ENCODE peak calls at places on chromosomes 5 and 9, in nine cellular contexts. H, T, V, W, B, J, G, C and Z are unnamed samples.
A peak's percentile ranks its signal among the peaks of the same experiment; 100 is the strongest.

GRCh38 chr9:135714242-135715055 is 12.5 kb downstream of the KCNT1 start:
- DNase-seq in H (peak; percentile 78), T (no peak), V (no peak), W (no peak), B (no peak), J (no peak), G (no peak), C (no peak), Z (no peak)

GRCh38 chr9:130150779-130151381 is 21.3 kb upstream of the NCS1 start:
- DNase-seq in H (no peak), T (no peak), V (no peak), W (no peak), B (no peak), J (no peak), G (no peak), C (no peak), Z (peak; percentile 34)

GRCh38 chr5:179504600-179505396 is 45.6 kb upstream of the RUFY1 start:
- DNase-seq in H (no peak), T (no peak), V (no peak), W (no peak), B (no peak), J (no peak), G (no peak), C (no peak), Z (no peak)

GRCh38 chr5:120550358-120550757 is 86.3 kb downstream of the PRR16 start:
- DNase-seq in H (no peak), T (no peak), V (no peak), W (no peak), B (no peak), J (no peak), G (no peak), C (no peak), Z (no peak)

GRCh38 chr9:77176686-77177142 is 620 bp upstream of the VPS13A start:
- DNase-seq in H (no peak), T (no peak), V (no peak), W (no peak), B (no peak), J (no peak), G (no peak), C (no peak), Z (no peak)

GRCh38 chr5:157046041-157046440 is 12.9 kb downstream of the HAVCR1 start:
- DNase-seq in H (no peak), T (no peak), V (peak; percentile 98), W (no peak), B (no peak), J (peak; percentile 60), G (no peak), C (peak; percentile 84), Z (peak; percentile 14)

GRCh38 chr5:75037106-75037505 is 15.3 kb downstream of the GCNT4 start:
- DNase-seq in H (no peak), T (peak; percentile 45), V (peak; percentile 90), W (peak; percentile 49), B (no peak), J (peak; percentile 52), G (peak; percentile 51), C (no peak), Z (peak; percentile 70)

GRCh38 chr9:135222991-135223760 is 135.7 kb downstream of the OLFM1 start:
- DNase-seq in H (no peak), T (no peak), V (no peak), W (no peak), B (no peak), J (no peak), G (no peak), C (peak; percentile 59), Z (no peak)

GRCh38 chr5:16856531-16856930 is 79.6 kb downstream of the MYO10 start:
- DNase-seq in H (no peak), T (no peak), V (peak; percentile 77), W (no peak), B (no peak), J (no peak), G (peak; percentile 21), C (no peak), Z (peak; percentile 60)

GRCh38 chr9:4262735-4263141 is 37.1 kb downstream of the GLIS3 start:
- DNase-seq in H (no peak), T (peak; percentile 77), V (peak; percentile 94), W (no peak), B (no peak), J (peak; percentile 51), G (peak; percentile 58), C (no peak), Z (peak; percentile 89)

GRCh38 chr5:173633304-173633703 is 16.9 kb upstream of the BOD1 start:
- DNase-seq in H (no peak), T (no peak), V (no peak), W (no peak), B (no peak), J (no peak), G (no peak), C (no peak), Z (no peak)

GRCh38 chr9:20339611-20340010 is 282.7 kb downstream of the MLLT3 start:
- DNase-seq in H (no peak), T (no peak), V (no peak), W (no peak), B (no peak), J (no peak), G (no peak), C (no peak), Z (no peak)

GRCh38 chr9:109270441-109270840 is 50.4 kb downstream of the EPB41L4B start:
- DNase-seq in H (no peak), T (no peak), V (no peak), W (no peak), B (no peak), J (no peak), G (no peak), C (no peak), Z (no peak)

GRCh38 chr9:19720374-19720773 is 68.5 kb downstream of the SLC24A2 start:
- DNase-seq in H (no peak), T (peak; percentile 59), V (no peak), W (no peak), B (no peak), J (no peak), G (no peak), C (no peak), Z (peak; percentile 16)

GRCh38 chr5:10741661-10742060 is 19.4 kb downstream of the DAP start:
- DNase-seq in H (no peak), T (no peak), V (no peak), W (no peak), B (no peak), J (no peak), G (no peak), C (no peak), Z (no peak)
- TF ChIP-seq CTCF in H (no peak), T (no peak), V (no peak), W (no peak), B (peak; percentile 16), J (no peak), G (no peak), C (no peak), Z (peak; percentile 6)

DNA sequence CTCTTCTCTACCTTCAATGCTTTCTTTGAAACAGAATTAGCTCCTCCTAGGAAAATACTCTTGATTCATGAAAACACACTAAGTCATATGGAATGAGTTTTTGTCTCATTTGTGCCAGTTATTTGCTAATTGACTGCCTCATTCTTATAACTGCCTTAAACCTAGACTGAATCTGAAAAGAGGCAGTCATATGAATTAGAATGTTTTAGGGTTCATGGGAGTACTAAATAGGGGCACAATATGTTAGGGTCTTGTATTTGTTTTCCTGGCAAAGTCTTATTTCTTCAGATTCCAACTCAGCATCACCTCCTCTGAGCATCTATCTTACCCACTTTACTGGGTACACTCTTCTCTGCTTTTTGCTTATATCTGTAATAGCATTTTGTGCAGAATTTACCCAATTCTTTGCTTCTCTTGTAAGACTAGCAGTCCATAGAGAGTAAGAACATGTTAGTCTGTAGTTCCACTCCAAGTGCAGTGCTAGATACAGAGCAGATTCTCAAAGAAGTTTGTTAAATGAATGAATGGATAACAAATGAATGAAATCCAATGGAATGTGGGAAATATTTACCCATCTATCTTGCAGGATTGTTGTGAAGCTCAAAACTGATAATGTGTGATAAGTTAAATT is 43.9 kb upstream of the ALDH1A1 start:
- DNase-seq in H (no peak), T (no peak), V (no peak), W (no peak), B (no peak), J (no peak), G (no peak), C (no peak), Z (peak; percentile 21)
- H3K4me3 ChIP-seq in H (no peak overlapping the region), T (no peak overlapping the region), V (no peak overlapping the region), W (no peak overlapping the region), B (no peak overlapping the region), J (peak overlapping the region; percentile 31), G (no peak overlapping the region), C (no peak overlapping the region), Z (no peak overlapping the region)

GRCh38 chr5:32449216-32449721 is 4.7 kb upstream of the ZFR start:
- DNase-seq in H (no peak), T (peak; percentile 64), V (no peak), W (no peak), B (no peak), J (no peak), G (no peak), C (no peak), Z (peak; percentile 90)

GRCh38 chr5:32444946-32445758 is 612 bp upstream of the ZFR start:
- DNase-seq in H (peak; percentile 31), T (no peak), V (no peak), W (no peak), B (no peak), J (no peak), G (no peak), C (no peak), Z (no peak)

GRCh38 chr5:32444191-32444945 is at the start of gene ZFR:
- DNase-seq in H (peak; percentile 99), T (peak; percentile 83), V (peak; percentile 41), W (peak; percentile 92), B (peak; percentile 60), J (peak; percentile 92), G (peak; percentile 50), C (peak; percentile 98), Z (peak; percentile 85)

GRCh38 chr5:32445831-32446614 is 1.5 kb upstream of the ZFR start:
- DNase-seq in H (no peak), T (no peak), V (no peak), W (no peak), B (no peak), J (no peak), G (no peak), C (no peak), Z (no peak)

DNA sequence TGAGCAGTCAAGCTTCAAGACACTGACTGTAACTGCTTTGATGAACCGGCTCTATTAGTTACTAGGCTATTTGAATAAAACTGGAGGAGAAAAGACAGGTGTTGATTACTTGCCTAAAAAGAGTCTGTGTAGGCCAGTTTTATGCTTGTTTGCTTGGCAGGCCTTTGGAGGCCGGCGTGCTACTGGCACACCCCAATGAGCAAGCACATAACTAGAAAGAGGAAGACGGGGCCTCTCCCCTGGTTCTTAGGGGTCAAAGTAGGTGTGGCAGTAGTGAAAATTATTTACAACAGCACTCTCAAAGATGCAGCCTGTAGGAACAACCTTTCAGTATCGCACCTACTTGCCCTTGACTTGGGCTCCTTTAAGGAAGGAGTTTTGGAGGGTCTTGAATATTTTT is 2.1 kb upstream of the ZFR start:
- DNase-seq in H (no peak), T (no peak), V (no peak), W (no peak), B (no peak), J (no peak), G (no peak), C (no peak), Z (no peak)
- TF ChIP-seq CTCF in H (no peak), T (no peak), V (no peak), W (no peak), B (no peak), J (no peak), G (no peak), C (no peak), Z (no peak)

DNA sequence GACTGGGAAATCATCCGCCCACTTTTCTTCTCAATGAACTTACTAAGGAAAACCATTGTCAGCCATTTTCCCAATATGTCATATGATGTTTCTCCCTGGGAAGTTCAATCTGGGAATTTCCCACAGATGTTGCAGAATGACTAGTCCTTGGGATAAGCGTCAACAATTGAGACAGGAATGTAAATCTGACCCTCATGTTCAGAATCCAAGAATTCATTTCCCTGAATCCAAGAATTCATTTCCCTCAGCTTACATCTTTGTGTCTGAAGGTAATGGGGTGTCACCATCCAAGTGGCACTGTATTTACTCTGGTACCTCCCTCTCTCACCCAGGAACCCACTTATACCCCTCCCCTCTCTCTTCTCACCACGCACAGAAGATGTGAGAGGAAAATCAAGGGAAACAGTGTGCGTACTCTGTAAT is 7.4 kb downstream of the KLF9 start:
- DNase-seq in H (no peak), T (peak; percentile 98), V (peak; percentile 86), W (no peak), B (no peak), J (no peak), G (peak; percentile 93), C (no peak), Z (peak; percentile 97)
- H3K4me3 ChIP-seq in H (no peak overlapping the region), T (no peak overlapping the region), V (no peak overlapping the region), W (no peak overlapping the region), B (no peak overlapping the region), J (no peak overlapping the region), G (peak overlapping the region; percentile 27), C (peak overlapping the region; percentile 15), Z (no peak overlapping the region)